ENCODE peak calls at places on chromosomes 3 and 15, in six cellular contexts. N is IMR-90, P is H1, R is mesendoderm, K is neuronal stem cell, B is mesenchymal stem cell. H is an unnamed sample.

GRCh38 chr15:34436956-34437442 is 609 bp downstream of the GOLGA8A start:
- DNase-seq in B (peak), P (peak), R (peak), N (peak), K (peak), H (peak)

GRCh38 chr3:33883538-33884203 is 85.2 kb downstream of the PDCD6IP start:
- DNase-seq in N (peak), P (no peak), B (peak), K (peak), R (peak), H (peak)

GRCh38 chr3:13139471-13140065 is 66.3 kb upstream of the IQSEC1 start:
- DNase-seq in B (no peak), R (no peak), K (no peak), P (no peak), N (no peak), H (no peak)

GRCh38 chr3:129238945-129239705 is 10.3 kb upstream of the COPG1 start:
- DNase-seq in R (no peak), K (no peak), B (peak), P (no peak), N (peak), H (peak)

GRCh38 chr3:177330771-177331170 is 133.5 kb upstream of the TBL1XR1 start:
- DNase-seq in P (no peak), K (no peak), R (peak), B (no peak), N (no peak), H (no peak)

GRCh38 chr15:88115529-88116152 is 140.9 kb downstream of the NTRK3 start:
- DNase-seq in R (no peak), B (no peak), P (no peak), N (no peak), K (no peak), H (no peak)

GRCh38 chr15:82855286-82856092 is 46.1 kb downstream of the WHAMM start:
- DNase-seq in K (peak), N (no peak), P (no peak), B (no peak), R (no peak), H (no peak)

GRCh38 chr3:2784627-2785026 is 325.5 kb downstream of the IL5RA start:
- DNase-seq in K (no peak), B (no peak), P (no peak), R (peak), N (no peak), H (no peak)

GRCh38 chr15:37837276-37837675 is 97.2 kb upstream of the TMCO5A start:
- DNase-seq in K (no peak), B (no peak), P (no peak), R (no peak), N (peak), H (no peak)

GRCh38 chr3:188369526-188369925 is 215.6 kb downstream of the LPP start:
- DNase-seq in R (no peak), N (no peak), K (no peak), P (no peak), B (no peak), H (no peak)

GRCh38 chr3:114299925-114300624 is 6.2 kb downstream of the TIGIT start:
- DNase-seq in K (no peak), B (no peak), P (no peak), N (no peak), R (no peak), H (no peak)
- H3K4me3 ChIP-seq in K (no peak), B (no peak), P (no peak), N (no peak), R (no peak), H (no peak)

GRCh38 chr15:22861151-22861550 is 22.7 kb downstream of the NIPA2 start:
- DNase-seq in R (no peak), K (no peak), B (no peak), N (no peak), P (no peak), H (no peak)
- H3K9ac ChIP-seq in R (no peak), K (no peak), B (no peak), N (no peak), P (no peak), H (no peak)

GRCh38 chr3:159786489-159787181 is 202.0 kb upstream of the IL12A start:
- DNase-seq in P (no peak), N (no peak), R (no peak), B (peak), K (no peak), H (no peak)
- H2AK5ac ChIP-seq in P (no peak), N (peak), R (no peak), B (peak), K (no peak), H (peak)

DNA sequence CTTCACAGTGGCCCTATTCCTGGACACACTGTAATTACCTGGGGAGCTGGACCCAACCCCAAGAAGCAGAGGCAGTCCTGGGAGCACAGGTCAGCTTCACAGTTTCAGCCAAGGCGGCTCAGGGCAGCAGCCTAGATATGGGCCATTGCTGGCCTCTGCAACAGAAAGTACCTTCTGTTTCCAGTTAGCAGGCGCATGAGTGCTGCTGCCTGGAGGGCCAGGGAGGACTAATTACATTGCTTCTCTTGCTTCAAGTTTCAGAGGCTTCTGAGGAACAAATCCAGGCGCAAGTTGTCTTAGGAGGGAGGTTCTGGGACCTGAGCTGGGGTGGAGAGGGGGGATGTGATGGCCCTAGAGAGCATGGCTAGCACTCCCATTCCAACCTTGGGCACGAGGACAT is 13.5 kb upstream of the DUSP7 start:
- DNase-seq in N (no peak), B (no peak), K (no peak), R (no peak), P (no peak), H (no peak)
- H3K4me3 ChIP-seq in N (no peak), B (no peak), K (no peak), R (no peak), P (no peak), H (no peak)

DNA sequence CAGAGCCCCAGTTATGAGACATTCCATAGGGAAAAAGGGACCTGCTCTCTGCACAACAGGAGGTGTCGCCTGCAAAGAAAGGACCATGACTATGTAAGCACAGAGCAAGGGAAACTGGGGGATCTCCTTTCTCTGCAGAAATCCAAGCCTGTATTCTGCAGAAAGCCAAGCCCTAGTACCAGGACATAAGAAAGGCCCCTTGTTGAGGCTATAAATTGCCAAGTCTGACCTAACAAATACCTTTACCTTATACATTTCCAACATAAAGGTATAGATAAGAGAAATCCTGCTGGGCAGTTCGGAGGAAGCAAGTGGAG is 10.0 kb downstream of the ISLR2 start:
- DNase-seq in K (no peak), R (no peak), B (no peak), P (no peak), N (no peak), H (no peak)
- H3K9ac ChIP-seq in K (no peak), R (no peak), B (no peak), P (no peak), N (no peak), H (no peak)

H was measured in trophoblast cell.